ENCODE peak calls at places on chromosomes 2 and 18, in nine cellular contexts. X is endothelial cell, P is ascending aorta, R is GM20000, J is OCI-LY7, O is spleen, L is nephron progenitor cell, I is AG09319, E is WTC11. D is an unnamed sample.

GRCh38 chr2:187879491-187879890 is 325.3 kb upstream of the TFPI start:
- DNase-seq in X (no peak), P (no peak), R (no peak), J (no peak), O (no peak), L (no peak), I (no peak), E (no peak), D (no peak)

GRCh38 chr2:128775401-128776285 is 457.0 kb upstream of the HS6ST1 start:
- DNase-seq in X (no peak), P (no peak), R (no peak), J (no peak), O (peak), L (no peak), I (no peak), E (no peak), D (peak)

GRCh38 chr18:3995476-3996102 is 459.5 kb downstream of the DLGAP1 start:
- DNase-seq in X (peak), P (no peak), R (peak), J (peak), O (no peak), L (peak), I (peak), E (peak), D (no peak)

GRCh38 chr2:128490321-128490720 is 171.7 kb upstream of the HS6ST1 start:
- DNase-seq in X (no peak), P (no peak), R (no peak), J (no peak), O (no peak), L (no peak), I (no peak), E (no peak), D (no peak)

GRCh38 chr2:231685349-231686191 is 22.8 kb upstream of the PTMA start:
- DNase-seq in X (no peak), P (no peak), R (no peak), J (peak), O (peak), L (no peak), I (no peak), E (peak), D (no peak)

GRCh38 chr2:109170645-109171044 is 41.6 kb downstream of the SH3RF3 start:
- DNase-seq in X (no peak), P (no peak), R (no peak), J (no peak), O (no peak), L (no peak), I (no peak), E (no peak), D (no peak)

GRCh38 chr2:143246246-143246645 is 117.0 kb downstream of the ARHGAP15 start:
- DNase-seq in X (no peak), P (no peak), R (no peak), J (no peak), O (no peak), L (no peak), I (no peak), E (no peak), D (no peak)

GRCh38 chr2:95025406-95026319 is at the start of gene MAL:
- DNase-seq in X (peak), P (no peak), R (peak), J (no peak), O (no peak), L (peak), I (no peak), E (peak), D (peak)

GRCh38 chr2:195447353-195447975 is 209.6 kb upstream of the SLC39A10 start:
- DNase-seq in X (no peak), P (no peak), R (no peak), J (no peak), O (no peak), L (no peak), I (no peak), E (no peak), D (no peak)

GRCh38 chr2:127054604-127054930 is 52.4 kb downstream of the BIN1 start:
- DNase-seq in X (no peak), P (no peak), R (no peak), J (no peak), O (peak), L (no peak), I (no peak), E (no peak), D (peak)

GRCh38 chr2:75321558-75321957 is 122.2 kb upstream of the TACR1 start:
- DNase-seq in X (no peak), P (no peak), R (no peak), J (no peak), O (no peak), L (no peak), I (no peak), E (no peak), D (no peak)

GRCh38 chr2:215677466-215677865 is 241.6 kb upstream of the FN1 start:
- DNase-seq in X (no peak), P (no peak), R (no peak), J (no peak), O (no peak), L (no peak), I (no peak), E (no peak), D (no peak)

GRCh38 chr2:54699665-54700064 is 23.8 kb upstream of the EML6 start:
- DNase-seq in X (no peak), P (no peak), R (no peak), J (no peak), O (no peak), L (no peak), I (no peak), E (no peak), D (no peak)

GRCh38 chr2:222730346-222731065 is 59.0 kb downstream of the MOGAT1 start:
- DNase-seq in X (no peak), P (no peak), R (no peak), J (peak), O (no peak), L (no peak), I (no peak), E (no peak), D (no peak)

GRCh38 chr2:193584001-193584400 is 1389.3 kb upstream of the TMEFF2 start:
- DNase-seq in X (peak), P (no peak), R (no peak), J (no peak), O (peak), L (peak), I (no peak), E (peak), D (no peak)

GRCh38 chr2:204479557-204479956 is 65.7 kb upstream of the PARD3B start:
- DNase-seq in X (no peak), P (no peak), R (no peak), J (no peak), O (no peak), L (no peak), I (no peak), E (no peak), D (no peak)

GRCh38 chr2:170238776-170239175 is 60.8 kb downstream of the MYO3B start:
- DNase-seq in X (no peak), P (no peak), R (no peak), J (no peak), O (no peak), L (no peak), I (no peak), E (no peak), D (no peak)

GRCh38 chr2:239190921-239191885 is 209.6 kb downstream of the HDAC4 start:
- DNase-seq in X (no peak), P (no peak), R (no peak), J (no peak), O (peak), L (peak), I (no peak), E (no peak), D (peak)

GRCh38 chr2:231028890-231029289 is 8.4 kb upstream of the C2orf72 start:
- DNase-seq in X (no peak), P (no peak), R (no peak), J (no peak), O (no peak), L (no peak), I (no peak), E (no peak), D (no peak)

GRCh38 chr18:13672657-13673056 is 53.7 kb downstream of the FAM210A start:
- DNase-seq in X (no peak), P (no peak), R (no peak), J (peak), O (no peak), L (no peak), I (no peak), E (no peak), D (no peak)

GRCh38 chr2:144290276-144290675 is 229.6 kb downstream of the ZEB2 start:
- DNase-seq in X (no peak), P (no peak), R (no peak), J (no peak), O (no peak), L (no peak), I (no peak), E (no peak), D (no peak)

GRCh38 chr2:241904791-241905710 is 35.5 kb downstream of the RTP5 start:
- DNase-seq in X (no peak), P (no peak), R (no peak), J (no peak), O (peak), L (no peak), I (no peak), E (no peak), D (peak)

GRCh38 chr18:69968073-69968472 is 20.4 kb upstream of the CD226 start:
- DNase-seq in X (no peak), P (no peak), R (no peak), J (no peak), O (no peak), L (no peak), I (no peak), E (peak), D (no peak)

GRCh38 chr2:235669983-235670962 is 176.4 kb downstream of the AGAP1 start:
- DNase-seq in X (peak), P (no peak), R (peak), J (no peak), O (no peak), L (peak), I (peak), E (peak), D (no peak)

GRCh38 chr2:148826791-148827190 is 48.2 kb upstream of the KIF5C start:
- DNase-seq in X (no peak), P (no peak), R (no peak), J (no peak), O (no peak), L (no peak), I (no peak), E (no peak), D (no peak)

GRCh38 chr2:130798472-130799221 is 38.1 kb upstream of the ARHGEF4 start:
- DNase-seq in X (peak), P (no peak), R (no peak), J (no peak), O (peak), L (peak), I (no peak), E (peak), D (peak)

GRCh38 chr2:177711472-177712276 is 319.1 kb downstream of the AGPS start:
- DNase-seq in X (no peak), P (no peak), R (no peak), J (no peak), O (no peak), L (peak), I (no peak), E (no peak), D (no peak)

GRCh38 chr18:40868110-40868858 is 1086.8 kb upstream of the PIK3C3 start:
- DNase-seq in X (no peak), P (no peak), R (no peak), J (no peak), O (no peak), L (no peak), I (no peak), E (no peak), D (no peak)

GRCh38 chr2:128313076-128313836 is 5.4 kb downstream of the HS6ST1 start:
- DNase-seq in X (peak), P (peak), R (no peak), J (no peak), O (no peak), L (no peak), I (no peak), E (peak), D (no peak)

DNA sequence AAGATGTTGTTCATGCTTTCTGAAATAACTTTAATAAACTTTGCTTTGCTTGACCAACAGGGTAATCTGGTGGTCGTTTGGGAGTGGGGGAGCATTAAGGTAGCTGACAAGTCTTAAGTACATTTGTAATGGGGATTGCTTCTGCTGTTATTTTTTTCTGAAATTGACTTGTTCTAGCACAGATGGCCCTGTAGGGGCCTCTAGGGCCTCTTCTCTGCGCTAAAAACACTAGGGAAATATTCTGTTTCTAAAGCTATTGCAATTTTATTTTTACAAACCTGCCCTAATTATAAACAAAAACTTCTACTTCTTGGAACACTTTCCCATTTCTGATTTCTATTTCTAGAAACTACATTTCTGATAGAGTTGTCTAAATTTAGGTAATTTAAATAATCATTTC is 191.3 kb upstream of the KCNJ3 start:
- DNase-seq in X (no peak), P (no peak), R (no peak), J (no peak), O (no peak), L (no peak), I (no peak), E (no peak), D (no peak)
- TF ChIP-seq CTCF in X (no peak), P (no peak), R (no peak), J (peak), O (no peak), L (no peak), I (no peak), E (no peak), D (peak)

DNA sequence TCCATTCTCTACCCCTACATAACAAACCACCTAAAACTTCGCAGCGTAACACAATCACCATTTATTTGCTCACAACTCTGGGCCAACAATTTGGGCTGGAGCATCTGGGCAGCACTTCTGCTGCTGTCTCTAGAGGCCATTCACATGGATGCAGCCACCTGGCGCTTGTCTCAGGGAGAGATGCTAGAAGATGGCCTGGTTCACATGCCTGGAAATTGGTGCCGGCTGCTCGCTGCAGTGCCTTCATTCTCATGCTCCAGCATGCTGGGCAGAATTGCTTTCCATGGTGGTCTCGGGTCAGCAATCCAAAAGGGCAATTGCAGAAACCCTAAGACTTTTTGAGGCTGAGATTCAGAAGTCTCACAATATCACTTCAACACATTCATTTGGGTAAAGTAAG is 157.4 kb downstream of the SUCLG1 start:
- DNase-seq in X (no peak), P (no peak), R (no peak), J (no peak), O (no peak), L (no peak), I (no peak), E (no peak), D (no peak)
- TF ChIP-seq CTCF in X (no peak), P (no peak), R (no peak), J (no peak), O (no peak), L (no peak), I (no peak), E (no peak), D (no peak)

DNA sequence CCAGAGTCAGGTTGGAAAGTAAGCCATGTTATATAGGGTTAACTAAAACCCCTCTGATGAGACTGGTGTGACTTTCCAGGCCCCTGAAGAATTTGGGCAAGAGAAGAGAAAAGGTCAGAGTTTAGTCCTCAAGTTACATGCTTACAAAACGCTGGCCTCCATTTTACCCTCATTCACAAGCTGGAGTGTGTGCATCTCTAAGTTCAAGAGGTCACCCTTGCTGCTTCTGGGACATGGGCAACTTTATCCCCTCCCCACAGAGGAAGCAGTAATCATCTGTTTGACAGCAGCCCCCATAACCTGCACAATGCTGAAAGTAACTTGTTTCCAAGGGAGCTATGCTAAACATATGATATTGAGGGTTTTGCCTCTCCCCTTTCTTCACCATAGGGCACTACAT is 85.2 kb upstream of the CCDC195 start:
- DNase-seq in X (no peak), P (no peak), R (no peak), J (no peak), O (no peak), L (no peak), I (no peak), E (no peak), D (no peak)
- TF ChIP-seq CTCF in X (no peak), P (no peak), R (no peak), J (no peak), O (no peak), L (no peak), I (no peak), E (no peak), D (no peak)

DNA sequence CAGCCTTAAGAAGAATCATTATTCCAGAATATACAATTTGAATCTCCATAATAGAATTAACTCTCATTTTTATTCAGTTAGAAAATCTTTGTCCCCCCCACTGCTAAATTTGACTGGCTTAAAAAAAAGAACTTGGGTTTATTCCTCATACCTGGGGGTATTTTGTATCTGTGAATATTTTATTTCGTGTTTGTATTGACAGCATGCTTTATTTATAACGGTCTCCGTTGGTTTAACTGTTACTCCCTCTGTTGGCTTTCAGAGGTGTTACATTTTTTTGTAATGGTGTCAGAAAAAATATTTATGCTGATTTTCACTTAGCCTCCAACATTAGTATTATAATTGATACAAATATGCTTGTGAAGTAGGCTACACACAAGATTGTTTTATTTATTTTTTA is 109.1 kb downstream of the HAUS1 start:
- DNase-seq in X (no peak), P (no peak), R (peak), J (peak), O (no peak), L (no peak), I (no peak), E (no peak), D (no peak)
- TF ChIP-seq CTCF in X (peak), P (no peak), R (peak), J (peak), O (no peak), L (peak), I (peak), E (peak), D (peak)

GRCh38 chr18:59650266-59650820 is 46.9 kb downstream of the CCBE1 start:
- DNase-seq in X (no peak), P (no peak), R (no peak), J (no peak), O (no peak), L (no peak), I (no peak), E (no peak), D (no peak)

GRCh38 chr18:59646946-59647307 is 50.3 kb downstream of the CCBE1 start:
- DNase-seq in X (no peak), P (no peak), R (no peak), J (no peak), O (no peak), L (no peak), I (no peak), E (no peak), D (no peak)

GRCh38 chr18:59649575-59649974 is 47.6 kb downstream of the CCBE1 start:
- DNase-seq in X (no peak), P (no peak), R (no peak), J (no peak), O (no peak), L (no peak), I (no peak), E (no peak), D (no peak)

GRCh38 chr18:59643740-59644139 is 53.5 kb downstream of the CCBE1 start:
- DNase-seq in X (no peak), P (no peak), R (no peak), J (no peak), O (no peak), L (no peak), I (no peak), E (no peak), D (no peak)

GRCh38 chr18:59646228-59646945 is 50.8 kb downstream of the CCBE1 start:
- DNase-seq in X (no peak), P (no peak), R (no peak), J (no peak), O (no peak), L (no peak), I (no peak), E (peak), D (no peak)
- TF ChIP-seq CTCF in X (no peak), P (no peak), R (no peak), J (peak), O (no peak), L (no peak), I (no peak), E (peak), D (no peak)

GRCh38 chr2:48530033-48530804 is at the start of gene STON1:
- DNase-seq in X (peak), P (no peak), R (peak), J (no peak), O (peak), L (peak), I (no peak), E (peak), D (no peak)
- TF ChIP-seq CTCF in X (no peak), P (no peak), R (no peak), J (no peak), O (no peak), L (peak), I (no peak), E (no peak), D (peak)

DNA sequence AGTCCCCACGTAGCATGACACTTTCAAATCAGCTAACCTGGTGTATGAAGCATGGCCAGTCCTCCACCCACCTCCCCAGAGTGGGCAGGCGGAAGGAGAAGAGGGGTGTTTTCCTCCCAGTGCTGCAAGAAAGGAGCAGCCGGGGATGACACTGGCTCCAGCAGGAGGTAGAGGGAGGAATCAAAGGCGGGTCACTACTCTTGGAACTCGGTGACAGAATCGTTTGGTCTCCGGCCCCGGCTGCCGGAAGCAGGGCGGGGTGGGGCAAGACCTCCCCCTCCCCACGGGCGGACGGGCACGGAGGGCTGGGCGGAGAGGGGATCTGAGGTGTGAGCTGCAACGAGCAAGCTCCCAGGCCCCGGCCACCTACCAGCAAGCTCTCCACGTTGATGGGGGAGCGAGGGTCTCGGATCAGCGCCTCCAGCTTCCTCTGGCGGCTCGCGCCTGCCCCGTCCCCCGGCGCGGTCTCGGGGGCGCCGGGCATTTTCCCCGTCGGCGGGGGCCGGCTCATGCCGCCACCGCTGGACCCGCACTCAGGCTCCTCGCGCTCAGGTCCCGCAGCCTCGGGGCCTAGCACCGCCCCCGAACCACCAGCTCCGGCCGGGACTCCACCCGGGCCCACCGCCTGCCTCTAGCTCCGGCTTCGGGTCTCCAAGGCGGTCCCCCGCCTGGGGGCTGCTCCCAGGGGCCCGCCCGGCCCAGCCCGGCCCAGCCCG is 652 bp downstream of the ROCK2 start:
- DNase-seq in X (peak), P (no peak), R (peak), J (peak), O (peak), L (peak), I (no peak), E (peak), D (peak)
- TF ChIP-seq CTCF in X (no peak), P (no peak), R (no peak), J (no peak), O (no peak), L (no peak), I (no peak), E (no peak), D (no peak)

GRCh38 chr18:54222922-54223567 is 1.4 kb downstream of the MBD2 start:
- DNase-seq in X (no peak), P (no peak), R (peak), J (peak), O (no peak), L (no peak), I (no peak), E (no peak), D (no peak)
- TF ChIP-seq CTCF in X (no peak), P (no peak), R (no peak), J (peak), O (no peak), L (no peak), I (no peak), E (no peak), D (peak)

D was measured in chondrocyte.